ENCODE peak calls at places on chromosomes 11 and 22, in four cellular contexts. One of them, this sample, is unnamed.

GRCh38 chr11:27619936-27620335 is 80.3 kb downstream of the BDNF start:
- DNase-seq in endothelial cell: no peak
- DNase-seq in cardiac muscle cell: no peak
- DNase-seq in RWPE1: no peak
- DNase-seq in this sample: no peak

GRCh38 chr11:120739780-120740179 is 228.2 kb downstream of the GRIK4 start:
- DNase-seq in cardiac muscle cell: no peak
- DNase-seq in endothelial cell: no peak
- DNase-seq in RWPE1: no peak
- DNase-seq in this sample: no peak

GRCh38 chr11:130480721-130481140 is 32.3 kb downstream of the ADAMTS15 start:
- DNase-seq in cardiac muscle cell: no peak
- DNase-seq in endothelial cell: no peak
- DNase-seq in RWPE1: no peak
- DNase-seq in this sample: no peak

GRCh38 chr11:76799061-76799804 is 16.1 kb downstream of the TSKU start:
- DNase-seq in cardiac muscle cell: peak
- DNase-seq in RWPE1: peak
- DNase-seq in endothelial cell: peak
- DNase-seq in this sample: peak

GRCh38 chr11:13480198-13480597 is 15.6 kb downstream of the PTH start:
- DNase-seq in cardiac muscle cell: no peak
- DNase-seq in endothelial cell: no peak
- DNase-seq in RWPE1: no peak
- DNase-seq in this sample: no peak

GRCh38 chr22:32544953-32545558 is 70.4 kb downstream of the FBXO7 start:
- DNase-seq in endothelial cell: no peak
- DNase-seq in cardiac muscle cell: no peak
- DNase-seq in RWPE1: no peak
- DNase-seq in this sample: no peak

GRCh38 chr11:47948137-47948536 is 32.2 kb upstream of the PTPRJ start:
- DNase-seq in cardiac muscle cell: peak
- DNase-seq in endothelial cell: no peak
- DNase-seq in RWPE1: no peak
- DNase-seq in this sample: no peak

GRCh38 chr11:95057959-95058358 is 8.7 kb downstream of the KDM4F start:
- DNase-seq in endothelial cell: no peak
- DNase-seq in cardiac muscle cell: no peak
- DNase-seq in RWPE1: no peak
- DNase-seq in this sample: no peak

GRCh38 chr22:47171441-47172221 is 409.2 kb downstream of the TBC1D22A start:
- DNase-seq in RWPE1: no peak
- DNase-seq in cardiac muscle cell: no peak
- DNase-seq in endothelial cell: no peak
- DNase-seq in this sample: no peak

GRCh38 chr22:49670610-49671330 is 156.9 kb downstream of the BRD1 start:
- DNase-seq in endothelial cell: peak
- DNase-seq in RWPE1: no peak
- DNase-seq in cardiac muscle cell: no peak
- DNase-seq in this sample: peak

GRCh38 chr22:42680648-42681047 is 31.5 kb upstream of the CYB5R3 start:
- DNase-seq in endothelial cell: no peak
- DNase-seq in cardiac muscle cell: no peak
- DNase-seq in RWPE1: peak
- DNase-seq in this sample: no peak

GRCh38 chr22:50698546-50698945 is 25.9 kb downstream of the SHANK3 start:
- DNase-seq in endothelial cell: no peak
- DNase-seq in RWPE1: no peak
- DNase-seq in cardiac muscle cell: no peak
- DNase-seq in this sample: no peak
- TF ChIP-seq CTCF in endothelial cell: no peak
- TF ChIP-seq CTCF in RWPE1: no peak
- TF ChIP-seq CTCF in cardiac muscle cell: no peak
- TF ChIP-seq CTCF in this sample: no peak

GRCh38 chr11:19742595-19743292 is 30.1 kb downstream of the NAV2 start:
- DNase-seq in RWPE1: peak
- DNase-seq in cardiac muscle cell: peak
- DNase-seq in endothelial cell: peak
- DNase-seq in this sample: peak
- TF ChIP-seq CTCF in RWPE1: peak
- TF ChIP-seq CTCF in cardiac muscle cell: peak
- TF ChIP-seq CTCF in endothelial cell: peak
- TF ChIP-seq CTCF in this sample: peak

DNA sequence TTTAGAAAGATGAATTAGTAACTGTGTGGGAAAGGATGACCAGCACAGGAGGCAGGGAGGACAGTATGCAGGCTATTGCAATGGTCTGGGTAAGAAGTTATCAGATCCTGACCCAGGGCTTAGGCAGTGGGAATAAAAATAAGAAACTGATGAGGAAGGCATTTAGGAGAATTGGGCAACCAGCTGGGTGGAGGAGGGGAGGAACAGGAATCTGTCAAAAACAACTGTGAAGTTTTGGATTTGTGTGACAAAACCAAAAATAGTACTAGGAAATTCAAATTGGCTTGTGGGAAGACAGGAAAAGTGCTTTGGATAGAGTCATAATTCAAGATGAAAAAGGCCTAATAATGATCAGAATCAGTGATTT is 27.9 kb downstream of the MMP13 start:
- DNase-seq in endothelial cell: no peak
- DNase-seq in cardiac muscle cell: no peak
- DNase-seq in RWPE1: no peak
- DNase-seq in this sample: no peak
- TF ChIP-seq CTCF in endothelial cell: no peak
- TF ChIP-seq CTCF in cardiac muscle cell: no peak
- TF ChIP-seq CTCF in RWPE1: no peak
- TF ChIP-seq CTCF in this sample: no peak

GRCh38 chr22:36853407-36854099 is 7.3 kb upstream of the NCF4 start:
- DNase-seq in endothelial cell: peak
- DNase-seq in RWPE1: no peak
- DNase-seq in cardiac muscle cell: peak
- DNase-seq in this sample: peak
- TF ChIP-seq CTCF in endothelial cell: peak
- TF ChIP-seq CTCF in RWPE1: peak
- TF ChIP-seq CTCF in cardiac muscle cell: peak
- TF ChIP-seq CTCF in this sample: peak

DNA sequence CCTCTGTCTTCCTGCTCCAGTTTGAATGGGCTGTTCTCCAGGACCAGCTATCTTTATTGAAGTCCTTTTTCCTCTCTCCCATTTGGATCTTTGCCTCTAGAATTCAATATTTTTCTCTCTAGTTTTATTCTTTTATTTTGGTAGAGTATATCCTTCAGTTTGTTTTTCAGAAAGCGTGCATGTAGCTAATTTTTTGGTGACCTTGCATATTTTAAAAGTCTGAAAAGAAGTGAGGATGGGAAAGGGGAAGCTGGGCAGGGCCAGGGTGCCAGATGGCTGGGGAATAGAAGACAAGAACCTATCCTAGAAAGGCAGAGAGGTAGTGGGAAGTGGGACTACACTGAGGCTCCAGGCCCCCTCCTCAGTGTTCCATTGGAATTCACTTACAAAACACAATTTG is 95.0 kb upstream of the ZBED5 start:
- DNase-seq in RWPE1: no peak
- DNase-seq in endothelial cell: no peak
- DNase-seq in cardiac muscle cell: no peak
- DNase-seq in this sample: no peak
- TF ChIP-seq CTCF in RWPE1: no peak
- TF ChIP-seq CTCF in endothelial cell: no peak
- TF ChIP-seq CTCF in cardiac muscle cell: no peak
- TF ChIP-seq CTCF in this sample: no peak

GRCh38 chr11:65912840-65913239 is 6.0 kb downstream of the C11orf68 start:
- DNase-seq in endothelial cell: no peak
- DNase-seq in RWPE1: peak
- DNase-seq in cardiac muscle cell: no peak
- DNase-seq in this sample: no peak

GRCh38 chr11:65907878-65908277 is 7.7 kb upstream of the FOSL1 start:
- DNase-seq in endothelial cell: no peak
- DNase-seq in RWPE1: no peak
- DNase-seq in cardiac muscle cell: no peak
- DNase-seq in this sample: no peak

GRCh38 chr11:65915101-65915820 is 3.6 kb downstream of the C11orf68 start:
- DNase-seq in endothelial cell: no peak
- DNase-seq in RWPE1: no peak
- DNase-seq in cardiac muscle cell: no peak
- DNase-seq in this sample: no peak

GRCh38 chr11:65915821-65916251 is 3.0 kb downstream of the C11orf68 start:
- DNase-seq in cardiac muscle cell: no peak
- DNase-seq in RWPE1: peak
- DNase-seq in endothelial cell: no peak
- DNase-seq in this sample: no peak

GRCh38 chr11:65911682-65912568 is 6.9 kb downstream of the C11orf68 start:
- DNase-seq in cardiac muscle cell: peak
- DNase-seq in RWPE1: peak
- DNase-seq in endothelial cell: no peak
- DNase-seq in this sample: peak
- TF ChIP-seq CTCF in cardiac muscle cell: peak
- TF ChIP-seq CTCF in RWPE1: peak
- TF ChIP-seq CTCF in endothelial cell: no peak
- TF ChIP-seq CTCF in this sample: peak

DNA sequence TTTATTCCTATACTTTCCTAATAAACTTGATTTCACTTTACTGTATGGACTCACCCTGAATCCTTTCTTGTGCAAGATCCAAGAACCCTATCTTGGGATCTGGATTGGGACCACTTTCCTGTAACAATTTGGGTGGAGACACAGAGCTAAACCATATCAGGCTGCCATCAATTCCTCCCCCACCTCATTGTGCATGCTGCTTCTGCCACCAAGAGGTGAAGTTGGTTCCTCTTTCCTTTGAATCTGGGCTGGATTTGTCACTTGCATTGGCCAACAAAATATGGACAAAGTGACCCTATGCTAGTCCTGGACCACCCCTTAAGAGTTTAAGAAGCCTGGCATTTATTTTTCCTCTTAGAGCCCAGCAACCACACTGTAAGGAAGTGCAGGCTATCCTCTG is 39.4 kb upstream of the CEP295 start:
- DNase-seq in RWPE1: no peak
- DNase-seq in cardiac muscle cell: no peak
- DNase-seq in endothelial cell: no peak
- DNase-seq in this sample: no peak
- TF ChIP-seq CTCF in RWPE1: no peak
- TF ChIP-seq CTCF in cardiac muscle cell: no peak
- TF ChIP-seq CTCF in endothelial cell: no peak
- TF ChIP-seq CTCF in this sample: no peak

GRCh38 chr11:118883368-118884071 is at the start of gene CXCR5:
- DNase-seq in endothelial cell: no peak
- DNase-seq in cardiac muscle cell: no peak
- DNase-seq in RWPE1: no peak
- DNase-seq in this sample: no peak
- TF ChIP-seq CTCF in endothelial cell: no peak
- TF ChIP-seq CTCF in cardiac muscle cell: no peak
- TF ChIP-seq CTCF in RWPE1: no peak
- TF ChIP-seq CTCF in this sample: no peak

GRCh38 chr11:88886796-88887195 is 179.0 kb downstream of the GRM5 start:
- DNase-seq in cardiac muscle cell: peak
- DNase-seq in endothelial cell: peak
- DNase-seq in RWPE1: peak
- DNase-seq in this sample: peak
- TF ChIP-seq CTCF in cardiac muscle cell: peak
- TF ChIP-seq CTCF in endothelial cell: peak
- TF ChIP-seq CTCF in RWPE1: peak
- TF ChIP-seq CTCF in this sample: peak

DNA sequence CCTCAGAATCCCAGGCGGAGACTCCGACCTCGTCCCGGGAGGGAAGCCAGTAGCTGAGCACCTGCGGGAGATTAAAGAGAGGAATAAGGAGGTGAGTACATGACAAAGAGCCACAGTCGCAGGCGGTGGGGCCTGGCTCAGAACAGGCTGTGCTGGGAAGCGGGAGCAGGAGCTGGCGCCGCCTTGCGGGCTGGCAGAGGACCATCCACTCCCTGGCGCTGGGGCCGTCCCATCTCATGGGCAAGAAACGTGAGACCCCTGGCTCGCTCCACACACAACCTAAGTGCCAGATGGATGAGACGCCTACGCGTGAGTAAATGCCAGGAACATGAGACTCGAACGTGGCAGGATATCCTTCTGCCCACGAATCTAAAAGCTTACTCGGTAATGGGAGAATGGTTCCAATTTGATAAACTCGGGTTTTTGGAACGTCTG is 6.3 kb downstream of the CEND1 start:
- DNase-seq in cardiac muscle cell: peak
- DNase-seq in endothelial cell: peak
- DNase-seq in RWPE1: peak
- DNase-seq in this sample: peak
- TF ChIP-seq CTCF in cardiac muscle cell: peak
- TF ChIP-seq CTCF in endothelial cell: peak
- TF ChIP-seq CTCF in RWPE1: peak
- TF ChIP-seq CTCF in this sample: peak

This sample was measured in neural crest cell.